ENCODE peak calls at places on chromosomes 1 and 21, in seven cellular contexts. A, H, T, N, S, X and V are unnamed samples.
A peak's percentile ranks its signal among the peaks of the same experiment; 100 is the strongest.

GRCh38 chr1:18582890-18583289 is 47.8 kb upstream of the PAX7 start:
- DNase-seq in N (no peak), A (no peak), S (no peak), X (no peak), H (no peak), T (no peak), V (no peak)

GRCh38 chr1:200231787-200232222 is 178.0 kb downstream of the ZNF281 start:
- DNase-seq in A (no peak), X (peak; percentile 45), S (no peak), H (peak; percentile 39), T (no peak), N (no peak), V (no peak)

GRCh38 chr1:237938553-237938952 is 47.8 kb upstream of the ZP4 start:
- DNase-seq in T (no peak), H (no peak), A (no peak), N (peak; percentile 18), X (no peak), S (no peak), V (peak; percentile 53)

GRCh38 chr1:177983824-177984528 is 14.1 kb upstream of the SEC16B start:
- DNase-seq in H (peak; percentile 85), A (peak; percentile 86), T (peak; percentile 96), S (no peak), X (peak; percentile 98), N (no peak), V (peak; percentile 50)

GRCh38 chr1:53046930-53047329 is 15.1 kb upstream of the PODN start:
- DNase-seq in N (no peak), H (peak; percentile 51), X (peak; percentile 64), S (peak; percentile 68), A (no peak), T (peak; percentile 84), V (no peak)

GRCh38 chr21:27300770-27301169 is 333.9 kb upstream of the ADAMTS5 start:
- DNase-seq in N (no peak), T (no peak), X (peak; percentile 89), H (peak; percentile 56), A (no peak), S (no peak), V (no peak)

GRCh38 chr1:110872745-110873435 is at the start of gene CD53:
- DNase-seq in S (no peak), H (no peak), A (no peak), X (no peak), T (no peak), N (peak; percentile 89), V (no peak)

GRCh38 chr1:116360435-116361173 is 12.4 kb upstream of the ATP1A1 start:
- DNase-seq in A (no peak), X (peak; percentile 17), H (no peak), T (peak; percentile 55), N (peak; percentile 52), S (no peak), V (no peak)

GRCh38 chr1:195326325-195326724 is 1281.9 kb downstream of the KCNT2 start:
- DNase-seq in H (no peak), A (no peak), S (no peak), T (no peak), N (no peak), X (no peak), V (no peak)

GRCh38 chr1:19664453-19665043 is at the start of gene HTR6:
- DNase-seq in N (peak; percentile 38), T (no peak), A (no peak), H (no peak), X (no peak), S (no peak), V (no peak)

GRCh38 chr1:80054129-80054528 is 1047.6 kb upstream of the ADGRL4 start:
- DNase-seq in H (peak; percentile 31), S (no peak), N (no peak), A (no peak), T (peak; percentile 50), X (peak; percentile 86), V (no peak)

GRCh38 chr1:223711173-223711572 is 1.2 kb upstream of the CAPN2 start:
- DNase-seq in T (peak; percentile 53), X (peak; percentile 60), A (peak; percentile 81), H (no peak), S (no peak), N (no peak), V (no peak)

GRCh38 chr1:223712856-223713494 is 636 bp downstream of the CAPN2 start:
- DNase-seq in A (peak; percentile 90), H (no peak), X (no peak), S (no peak), T (no peak), N (peak; percentile 52), V (peak; percentile 42)

GRCh38 chr1:223713546-223714420 is 1.4 kb downstream of the CAPN2 start:
- DNase-seq in N (peak; percentile 35), A (no peak), S (no peak), T (no peak), X (peak; percentile 26), H (no peak), V (no peak)

GRCh38 chr1:223711838-223712183 is 528 bp upstream of the CAPN2 start:
- DNase-seq in H (no peak), S (no peak), N (no peak), X (no peak), T (no peak), A (peak; percentile 57), V (no peak)

GRCh38 chr1:223712184-223712855 is at the start of gene CAPN2:
- DNase-seq in A (peak; percentile 96), S (peak; percentile 85), X (peak; percentile 86), H (peak; percentile 77), N (peak; percentile 81), T (peak; percentile 93), V (peak; percentile 72)
- TF ChIP-seq CTCF in A (no peak), S (peak; percentile 82), X (peak; percentile 83), H (peak; percentile 77), N (peak; percentile 57), T (peak; percentile 58), V (peak; percentile 68)

DNA sequence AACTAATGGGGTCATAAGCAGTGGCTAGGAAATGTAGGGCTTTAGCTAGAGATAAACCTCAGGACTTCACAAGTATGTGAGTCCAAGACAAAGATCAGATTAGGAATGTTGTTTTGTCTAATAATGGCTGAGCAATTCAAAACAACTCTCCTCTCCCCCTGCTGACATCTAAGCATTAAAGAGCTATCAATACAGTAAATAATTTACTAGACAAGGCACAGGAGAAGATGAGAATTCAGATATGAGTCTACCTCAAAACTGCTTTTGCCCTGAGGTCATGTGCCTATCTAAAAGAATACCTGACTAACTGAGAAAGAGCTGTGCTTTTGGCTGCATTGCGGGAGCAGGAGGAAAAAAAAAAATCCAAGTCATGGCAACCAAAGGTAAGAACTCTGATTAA is 86.8 kb downstream of the SPATA17 start:
- DNase-seq in A (no peak), X (no peak), H (no peak), T (no peak), S (no peak), N (no peak), V (no peak)
- TF ChIP-seq CTCF in A (no peak), X (no peak), H (no peak), T (no peak), S (no peak), N (no peak), V (no peak)

GRCh38 chr1:208257326-208257725 is 13.1 kb upstream of the PLXNA2 start:
- DNase-seq in A (no peak), H (no peak), T (no peak), N (no peak), S (no peak), X (no peak), V (no peak)
- TF ChIP-seq CTCF in A (no peak), H (no peak), T (no peak), N (no peak), S (no peak), X (no peak), V (no peak)

DNA sequence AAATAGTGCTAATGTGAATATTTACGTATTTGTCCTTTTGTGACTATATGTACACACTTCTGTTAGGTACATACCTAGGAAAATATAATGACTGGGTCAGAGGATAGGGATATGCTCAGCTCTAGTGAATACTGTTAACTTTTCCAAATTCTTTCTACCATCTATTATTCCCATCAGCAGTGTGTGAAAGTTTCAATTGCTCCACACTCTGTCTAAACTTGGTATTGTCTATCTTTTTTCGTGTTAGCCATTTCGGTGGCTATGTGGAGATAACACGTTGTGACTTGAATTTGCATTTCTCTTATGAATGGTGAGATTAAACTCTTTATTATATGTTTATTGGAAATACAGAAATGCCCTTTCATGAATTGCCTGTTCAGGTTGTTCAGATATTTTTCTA is 22.7 kb upstream of the LELP1 start:
- DNase-seq in X (no peak), H (no peak), N (no peak), T (no peak), A (no peak), S (no peak), V (no peak)
- TF ChIP-seq CTCF in X (no peak), H (no peak), N (no peak), T (no peak), A (no peak), S (no peak), V (peak; percentile 19)

DNA sequence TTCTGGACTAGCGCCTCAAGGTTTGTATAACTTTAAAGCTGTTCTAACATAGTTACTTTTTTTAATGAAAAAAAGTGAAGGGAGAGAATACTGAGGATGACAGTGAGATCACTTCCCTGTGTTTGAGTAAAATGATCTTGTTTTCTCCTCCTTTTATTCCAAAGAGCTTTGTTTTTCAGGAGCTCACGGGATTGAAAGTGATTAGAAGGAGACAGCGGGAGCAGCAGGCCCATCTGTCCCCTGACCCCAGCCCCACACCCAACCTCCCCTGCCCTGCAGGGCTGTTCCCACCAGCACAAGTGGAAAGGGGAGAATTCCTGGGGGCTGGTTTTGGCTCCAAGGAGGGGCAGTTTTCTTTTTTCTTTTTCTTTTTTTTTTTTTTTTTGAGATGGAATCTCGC is 2.1 kb upstream of the DNMT3L start:
- DNase-seq in S (no peak), T (no peak), N (no peak), A (no peak), H (no peak), X (no peak), V (no peak)
- TF ChIP-seq CTCF in S (no peak), T (no peak), N (no peak), A (no peak), H (no peak), X (no peak), V (no peak)

GRCh38 chr1:26388791-26389445 is 16.4 kb upstream of the ZNF683 start:
- DNase-seq in S (no peak), A (no peak), T (no peak), N (no peak), X (peak; percentile 41), H (no peak), V (no peak)

GRCh38 chr1:26387447-26387846 is 14.9 kb upstream of the ZNF683 start:
- DNase-seq in T (peak; percentile 45), S (no peak), N (no peak), X (peak; percentile 55), A (no peak), H (peak; percentile 33), V (no peak)

GRCh38 chr1:26389604-26390247 is 17.2 kb upstream of the ZNF683 start:
- DNase-seq in A (no peak), N (no peak), S (no peak), H (no peak), T (no peak), X (no peak), V (no peak)

DNA sequence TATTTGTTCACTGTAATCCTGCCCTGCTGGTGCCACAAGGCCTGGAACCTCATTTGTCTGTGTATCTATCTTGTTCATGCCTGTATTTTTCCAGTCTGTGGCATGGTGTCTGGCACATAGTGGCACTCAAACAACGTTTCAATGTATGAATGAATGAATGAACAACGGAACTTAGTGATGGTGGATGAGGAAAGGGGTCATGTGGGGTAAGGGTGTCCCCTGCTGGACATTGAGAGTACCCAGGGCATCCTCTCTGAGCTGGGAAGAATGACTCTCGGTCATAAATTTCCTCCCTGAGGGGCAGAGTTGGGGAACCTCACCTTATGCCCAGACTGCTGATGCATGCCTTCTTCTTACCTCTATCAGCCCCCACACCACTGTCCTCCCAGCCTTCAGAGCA is 18.9 kb upstream of the ZNF683 start:
- DNase-seq in X (peak; percentile 59), T (peak; percentile 73), N (peak; percentile 46), S (no peak), A (no peak), H (peak; percentile 53), V (peak; percentile 60)
- TF ChIP-seq CTCF in X (peak; percentile 90), T (peak; percentile 85), N (peak; percentile 61), S (no peak), A (no peak), H (peak; percentile 90), V (peak; percentile 88)